ENCODE peak calls at places on chromosomes 6 and 20, in eight cellular contexts. O, B, H, J, F, P, C and I are unnamed samples.

GRCh38 chr6:11596640-11597237 is 59.2 kb downstream of the TMEM170B start:
- DNase-seq in F (no peak), H (no peak), J (no peak), C (no peak), B (no peak), P (no peak), O (no peak), I (no peak)

GRCh38 chr6:10610289-10610688 is 84.1 kb downstream of the C6orf52 start:
- DNase-seq in F (no peak), H (no peak), C (peak), P (no peak), B (peak), O (no peak), J (peak), I (peak)

GRCh38 chr6:136549359-136550044 is 720 bp downstream of the MAP7 start:
- DNase-seq in P (no peak), J (peak), O (peak), F (no peak), C (no peak), H (no peak), B (no peak), I (no peak)

GRCh38 chr20:12207875-12208274 is 290.2 kb downstream of the BTBD3 start:
- DNase-seq in J (peak), B (peak), O (peak), F (peak), P (peak), H (peak), C (peak), I (peak)

GRCh38 chr6:92847988-92848387 is 571.4 kb downstream of the EPHA7 start:
- DNase-seq in J (no peak), P (no peak), C (no peak), B (no peak), O (peak), F (no peak), H (no peak), I (no peak)

GRCh38 chr6:127737009-127737486 is 160.1 kb downstream of the C6orf58 start:
- DNase-seq in C (peak), O (peak), H (peak), J (peak), P (peak), F (peak), B (peak), I (peak)

GRCh38 chr6:3835055-3835731 is 14.0 kb upstream of the FAM50B start:
- DNase-seq in C (no peak), P (no peak), B (no peak), F (peak), O (no peak), H (no peak), J (peak), I (peak)

GRCh38 chr6:3559561-3559960 is 102.7 kb upstream of the SLC22A23 start:
- DNase-seq in B (no peak), P (no peak), C (no peak), J (no peak), O (no peak), F (no peak), H (no peak), I (no peak)

GRCh38 chr6:167912494-167912893 is 85.0 kb upstream of the KIF25 start:
- DNase-seq in C (no peak), P (no peak), O (no peak), J (no peak), H (no peak), B (no peak), F (no peak), I (no peak)

GRCh38 chr6:34891296-34891695 is 2.2 kb downstream of the ANKS1A start:
- DNase-seq in O (no peak), B (no peak), J (no peak), H (no peak), C (no peak), P (no peak), F (no peak), I (no peak)

GRCh38 chr6:7730852-7731251 is 5.0 kb downstream of the BMP6 start:
- DNase-seq in H (no peak), F (peak), C (peak), O (no peak), P (no peak), B (peak), J (peak), I (peak)

GRCh38 chr20:32434434-32434833 is 76.3 kb downstream of the ASXL1 start:
- DNase-seq in C (no peak), O (no peak), B (no peak), P (no peak), F (no peak), J (no peak), H (no peak), I (no peak)

GRCh38 chr20:63737940-63738686 is 1.5 kb upstream of the SLC2A4RG start:
- DNase-seq in B (no peak), H (no peak), F (peak), J (no peak), C (no peak), O (peak), P (no peak), I (no peak)

GRCh38 chr6:7389162-7389450 is 436 bp downstream of the CAGE1 start:
- DNase-seq in O (no peak), F (no peak), P (no peak), J (peak), H (no peak), C (no peak), B (peak), I (no peak)

GRCh38 chr20:1491891-1492642 is 847 bp upstream of the SIRPB2 start:
- DNase-seq in C (no peak), P (no peak), O (no peak), F (no peak), B (no peak), H (no peak), J (no peak), I (no peak)
- H2AFZ ChIP-seq in C (no peak), P (no peak), O (no peak), F (no peak), B (no peak), H (no peak), J (no peak), I (no peak)

DNA sequence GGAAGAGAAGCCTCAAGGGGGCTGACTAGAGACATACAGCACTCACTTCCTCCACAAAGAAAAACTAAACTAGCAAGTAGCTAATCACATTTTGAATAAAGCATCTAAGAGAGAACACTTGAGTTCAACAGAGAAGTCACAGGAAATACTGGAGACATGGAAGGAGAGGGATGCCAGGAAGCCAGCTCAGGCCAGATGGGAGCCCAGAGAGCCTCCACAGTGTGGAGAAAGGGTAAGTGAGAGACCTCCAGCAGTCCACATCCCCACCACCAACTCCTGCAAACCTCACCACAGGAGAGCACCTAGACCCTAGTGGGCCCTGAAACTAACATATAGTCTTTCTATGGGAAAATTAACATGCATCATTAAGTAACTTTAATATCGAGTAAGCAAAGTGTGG is 79.2 kb downstream of the EPM2A start:
- DNase-seq in C (no peak), B (no peak), F (no peak), P (no peak), O (no peak), J (no peak), H (no peak), I (no peak)
- H3K9ac ChIP-seq in C (no peak), B (no peak), F (no peak), P (no peak), O (no peak), J (no peak), H (no peak), I (no peak)

GRCh38 chr6:65280060-65280459 is 427.0 kb downstream of the EYS start:
- DNase-seq in B (no peak), F (no peak), O (no peak), J (no peak), P (no peak), H (no peak), C (no peak), I (no peak)
- H3K4me3 ChIP-seq in B (no peak), F (no peak), O (no peak), J (no peak), P (no peak), H (no peak), C (no peak), I (no peak)

GRCh38 chr6:69813508-69813907 is 16.7 kb upstream of the LMBRD1 start:
- DNase-seq in P (no peak), O (no peak), F (no peak), H (no peak), B (no peak), J (no peak), C (no peak), I (no peak)
- H2AFZ ChIP-seq in P (peak), O (peak), F (no peak), H (peak), B (no peak), J (peak), C (peak), I (no peak)

GRCh38 chr6:53342210-53342609 is 6.5 kb downstream of the ELOVL5 start:
- DNase-seq in C (no peak), J (no peak), P (no peak), O (no peak), H (no peak), F (no peak), B (no peak), I (no peak)
- H3K9ac ChIP-seq in C (no peak), J (no peak), P (no peak), O (no peak), H (no peak), F (no peak), B (no peak), I (no peak)

DNA sequence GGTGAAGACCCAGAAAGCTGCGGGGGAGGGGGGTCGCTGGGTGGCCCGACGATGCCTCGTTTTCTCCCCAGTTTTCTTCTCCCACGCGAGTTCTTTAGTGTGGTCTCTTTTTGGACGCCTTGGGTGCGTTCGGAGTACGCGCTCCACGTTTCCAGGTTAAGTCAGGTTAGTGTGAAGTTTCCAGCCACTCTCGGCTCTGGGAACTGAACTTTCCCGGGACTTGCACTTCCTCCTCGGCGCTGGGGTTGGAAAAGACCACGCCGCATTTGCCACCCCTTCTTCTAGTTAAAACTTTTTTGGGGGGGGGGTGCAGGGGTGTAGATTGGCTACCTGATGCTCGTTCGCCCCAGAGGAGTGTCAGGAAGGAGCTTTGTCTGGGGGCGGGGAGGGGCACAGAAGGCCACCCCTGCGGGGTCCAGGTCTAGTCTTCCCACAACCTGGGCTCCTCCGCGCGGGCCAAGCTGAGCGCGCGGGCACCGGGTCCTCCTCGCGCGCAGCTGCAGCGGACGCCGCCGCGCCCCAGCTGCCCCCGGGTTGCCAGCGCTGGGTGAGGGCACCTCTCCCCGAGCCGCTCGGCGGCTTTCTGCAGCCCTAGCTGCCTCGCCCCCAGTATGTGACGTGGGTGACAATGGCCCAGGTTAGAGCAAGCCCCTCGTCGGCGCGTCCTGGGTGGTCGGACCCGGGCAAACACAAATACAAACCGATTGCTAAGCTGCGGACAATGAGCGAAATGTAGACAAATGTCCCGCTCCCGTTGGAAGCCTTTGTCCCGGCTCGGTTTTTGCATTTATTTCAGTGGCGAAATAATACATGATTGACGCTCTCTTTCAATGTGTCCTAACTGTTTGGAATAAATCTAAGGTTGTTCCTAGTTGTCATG is 1.7 kb upstream of the NKX2-2 start:
- DNase-seq in H (peak), F (no peak), J (no peak), O (peak), C (no peak), P (no peak), B (no peak), I (no peak)
- H3K4me3 ChIP-seq in H (no peak), F (no peak), J (no peak), O (peak), C (no peak), P (peak), B (no peak), I (no peak)

DNA sequence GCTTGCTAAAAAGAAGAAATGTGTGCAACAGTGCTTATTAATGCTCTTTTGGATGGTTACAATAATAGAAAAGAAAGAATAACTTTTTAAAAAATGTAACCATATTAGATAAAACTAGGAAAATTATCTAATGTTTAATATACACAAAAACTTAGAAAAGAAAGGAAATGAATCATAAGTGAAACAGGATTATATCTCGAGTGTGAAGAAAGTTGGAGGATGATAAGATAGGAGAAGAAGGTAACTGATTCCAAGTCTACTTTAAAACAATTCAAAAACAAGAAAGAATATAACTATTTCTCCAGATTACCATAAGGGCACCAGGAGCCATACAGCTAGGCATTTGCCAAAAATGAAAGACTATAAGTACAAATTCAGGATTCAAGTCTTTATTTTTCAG is 73.0 kb downstream of the PHIP start:
- DNase-seq in H (no peak), J (peak), O (no peak), F (no peak), B (peak), P (no peak), C (no peak), I (peak)
- H2AFZ ChIP-seq in H (no peak), J (peak), O (no peak), F (no peak), B (no peak), P (no peak), C (no peak), I (no peak)

DNA sequence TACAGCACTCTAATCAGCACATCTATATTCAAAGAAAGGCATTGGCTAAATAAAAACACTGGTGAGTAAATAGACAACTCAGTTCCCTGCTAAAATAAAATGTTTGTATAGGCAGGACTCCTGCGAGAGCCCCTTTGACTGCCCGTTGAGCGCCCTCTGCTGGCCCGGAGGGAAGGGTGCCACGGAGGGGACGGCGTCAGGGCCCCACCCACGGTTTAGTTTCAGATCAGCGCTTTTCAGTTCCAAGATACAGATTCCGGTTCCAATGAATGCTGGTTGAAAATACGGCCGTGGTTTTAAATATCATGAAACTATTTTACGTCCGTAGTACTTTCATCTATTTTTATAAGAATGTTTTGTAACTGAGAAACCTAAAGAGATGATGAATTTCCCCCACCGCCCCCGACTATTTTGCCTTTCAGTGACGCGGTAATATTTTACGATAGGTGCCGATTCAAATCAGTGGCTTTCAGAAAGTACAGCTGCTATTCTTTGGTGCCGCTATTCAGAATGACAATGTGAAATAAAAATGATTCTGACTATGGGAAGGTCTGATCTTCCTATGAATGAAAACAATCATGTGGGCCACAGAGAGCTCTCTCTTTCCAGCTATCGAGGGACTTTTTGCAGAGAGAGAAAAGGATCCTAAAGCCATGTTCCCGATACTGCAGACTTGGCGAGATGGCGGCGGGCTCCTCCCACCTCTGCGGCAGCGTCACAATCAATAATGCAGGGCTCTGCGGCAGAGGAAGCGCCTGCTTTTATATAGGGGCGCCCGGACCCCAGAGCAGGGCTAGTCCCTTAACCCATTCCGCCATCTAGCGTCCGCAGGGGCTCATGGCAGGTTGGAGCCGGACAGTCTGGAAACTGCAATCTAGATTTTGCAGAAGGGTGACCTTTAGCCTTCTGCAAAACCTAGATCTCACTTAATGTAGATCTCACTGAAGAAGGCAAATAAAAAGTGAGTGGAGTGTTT is 10.6 kb upstream of the CCN6 start:
- DNase-seq in O (peak), C (peak), F (peak), J (peak), P (peak), B (peak), H (peak), I (peak)
- H3K9ac ChIP-seq in O (peak), C (peak), F (peak), J (peak), P (peak), B (peak), H (no peak), I (peak)

GRCh38 chr6:27311806-27312145 is 297 bp downstream of the POM121L2 start:
- DNase-seq in F (no peak), H (no peak), C (no peak), P (no peak), B (no peak), J (no peak), O (peak), I (no peak)
- H3K4me3 ChIP-seq in F (peak), H (peak), C (peak), P (peak), B (peak), J (peak), O (peak), I (peak)

DNA sequence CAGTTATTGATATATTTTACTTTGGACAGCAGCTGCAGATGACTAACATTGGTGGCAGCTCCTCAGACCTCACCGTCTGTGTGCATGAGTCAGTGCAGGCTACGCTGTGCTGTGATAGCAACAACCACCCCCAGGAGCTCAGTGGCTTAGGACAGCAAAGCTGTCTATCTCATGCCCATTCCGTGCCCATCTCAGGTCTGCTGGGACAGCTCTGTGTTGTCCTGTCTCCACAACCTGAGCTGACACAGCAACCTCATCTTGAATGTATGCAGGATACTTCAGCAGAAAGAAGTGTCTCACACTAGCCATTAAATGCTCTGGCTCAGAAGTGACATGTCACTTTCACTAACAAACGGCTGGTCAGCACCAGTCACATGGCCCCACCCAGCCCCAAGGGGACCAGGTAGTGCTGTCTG is 47.7 kb downstream of the BANF2 start:
- DNase-seq in C (peak), J (peak), P (no peak), O (no peak), B (peak), F (peak), H (no peak), I (peak)
- H2AFZ ChIP-seq in C (peak), J (no peak), P (no peak), O (no peak), B (peak), F (no peak), H (no peak), I (no peak)